ENCODE peak calls at places on chromosome 18, in nine cellular contexts. H, T, L, D, J, R, X, W and A are unnamed samples.

GRCh38 chr18:36350839-36351474 is 53.4 kb downstream of the FHOD3 start:
- DNase-seq in W (no peak), L (no peak), T (no peak), X (no peak), D (no peak), J (no peak), R (no peak), H (no peak), A (no peak)

GRCh38 chr18:57122906-57123510 is 23.9 kb upstream of the BOD1L2 start:
- DNase-seq in H (no peak), W (peak; percentile 28), T (no peak), J (no peak), L (no peak), X (no peak), D (no peak), R (no peak), A (no peak)

GRCh38 chr18:69664399-69664798 is 263.7 kb downstream of the DOK6 start:
- DNase-seq in L (no peak), X (no peak), T (peak; percentile 67), W (no peak), H (no peak), J (no peak), R (no peak), D (no peak), A (peak; percentile 49)

GRCh38 chr18:68796936-68797690 is 767 bp upstream of the CCDC102B start:
- DNase-seq in W (no peak), L (no peak), X (no peak), H (no peak), J (no peak), R (no peak), T (peak; percentile 47), D (peak; percentile 85), A (peak; percentile 83)

GRCh38 chr18:56789004-56789888 is 138.1 kb downstream of the WDR7 start:
- DNase-seq in X (peak; percentile 4), R (no peak), J (peak; percentile 48), H (peak; percentile 20), D (no peak), T (peak; percentile 38), W (no peak), L (peak; percentile 1), A (peak; percentile 13)

GRCh38 chr18:28176674-28176932 is 327 bp downstream of the CDH2 start:
- DNase-seq in X (no peak), L (peak; percentile 5), H (no peak), T (no peak), D (no peak), W (no peak), R (peak; percentile 20), J (no peak), A (no peak)

GRCh38 chr18:59388817-59389216 is 29.8 kb upstream of the LMAN1 start:
- DNase-seq in J (no peak), X (no peak), W (no peak), R (no peak), H (no peak), T (no peak), L (no peak), D (no peak), A (no peak)

GRCh38 chr18:59488899-59489298 is 129.8 kb upstream of the LMAN1 start:
- DNase-seq in D (no peak), R (no peak), L (no peak), T (no peak), J (no peak), H (no peak), W (no peak), X (no peak), A (no peak)

GRCh38 chr18:24270937-24271380 is 126.7 kb downstream of the OSBPL1A start:
- DNase-seq in L (no peak), W (no peak), T (peak; percentile 20), D (peak; percentile 25), R (no peak), H (no peak), X (no peak), J (no peak), A (peak; percentile 63)

GRCh38 chr18:74510770-74511095 is 14.6 kb downstream of the CNDP2 start:
- DNase-seq in H (no peak), D (no peak), W (no peak), T (no peak), J (no peak), X (no peak), R (no peak), L (no peak), A (no peak)

GRCh38 chr18:52319423-52319822 is 20.6 kb upstream of the DCC start:
- DNase-seq in D (no peak), J (no peak), T (no peak), X (no peak), W (no peak), L (no peak), R (no peak), H (no peak), A (no peak)

GRCh38 chr18:79750980-79751571 is 46.7 kb upstream of the KCNG2 start:
- DNase-seq in R (no peak), W (no peak), T (no peak), X (no peak), H (no peak), D (no peak), L (no peak), J (no peak), A (no peak)

GRCh38 chr18:58908006-58908405 is 43.3 kb downstream of the ZNF532 start:
- DNase-seq in W (no peak), H (no peak), R (no peak), T (no peak), L (no peak), D (no peak), X (no peak), J (no peak), A (no peak)

GRCh38 chr18:56197460-56197859 is 440.9 kb downstream of the TXNL1 start:
- DNase-seq in T (no peak), L (no peak), H (no peak), D (no peak), W (no peak), X (no peak), J (no peak), R (no peak), A (no peak)

GRCh38 chr18:13501896-13502295 is 224.5 kb downstream of the FAM210A start:
- DNase-seq in T (no peak), H (peak; percentile 38), L (no peak), R (no peak), W (no peak), X (no peak), J (no peak), D (no peak), A (no peak)

GRCh38 chr18:49560277-49561126 is 1.4 kb upstream of the LIPG start:
- DNase-seq in D (no peak), X (peak; percentile 62), W (peak; percentile 45), H (peak; percentile 21), T (no peak), L (no peak), R (peak; percentile 7), J (no peak), A (no peak)

GRCh38 chr18:63213331-63213900 is 106.2 kb downstream of the BCL2 start:
- DNase-seq in T (peak; percentile 30), L (no peak), H (peak; percentile 34), D (peak; percentile 16), J (no peak), W (no peak), X (no peak), R (no peak), A (no peak)

GRCh38 chr18:13376298-13376840 is 157.8 kb downstream of the LDLRAD4 start:
- DNase-seq in D (no peak), H (peak; percentile 64), J (no peak), T (no peak), R (no peak), X (no peak), W (no peak), L (no peak), A (no peak)

GRCh38 chr18:64100136-64100922 is 48.6 kb downstream of the LINC00305 start:
- DNase-seq in J (no peak), X (no peak), R (no peak), D (no peak), W (no peak), H (no peak), T (no peak), L (no peak), A (no peak)